ENCODE peak calls at places on chromosomes 5 and 9, in ten cellular contexts. One of them, this sample, is unnamed.

GRCh38 chr9:137163101-137163661 is 6.7 kb downstream of the LRRC26 start:
- DNase-seq in AG04449: no peak
- DNase-seq in BE2C: no peak
- DNase-seq in A549: peak
- DNase-seq in heart right ventricle: no peak
- DNase-seq in choroid plexus epithelial cell: peak
- DNase-seq in lower leg skin: no peak
- DNase-seq in neural progenitor cell: peak
- DNase-seq in Caco-2: no peak
- DNase-seq in heart left ventricle: no peak
- DNase-seq in this sample: no peak

GRCh38 chr5:1706428-1706827 is 93.2 kb downstream of the MRPL36 start:
- DNase-seq in AG04449: no peak
- DNase-seq in BE2C: no peak
- DNase-seq in A549: no peak
- DNase-seq in heart right ventricle: no peak
- DNase-seq in choroid plexus epithelial cell: no peak
- DNase-seq in lower leg skin: no peak
- DNase-seq in neural progenitor cell: no peak
- DNase-seq in Caco-2: no peak
- DNase-seq in heart left ventricle: no peak
- DNase-seq in this sample: no peak

GRCh38 chr5:4700082-4700481 is 440.0 kb upstream of the ADAMTS16 start:
- DNase-seq in AG04449: peak
- DNase-seq in BE2C: peak
- DNase-seq in A549: peak
- DNase-seq in heart right ventricle: peak
- DNase-seq in choroid plexus epithelial cell: peak
- DNase-seq in lower leg skin: peak
- DNase-seq in neural progenitor cell: peak
- DNase-seq in Caco-2: peak
- DNase-seq in heart left ventricle: peak
- DNase-seq in this sample: no peak

GRCh38 chr9:137689745-137690529 is 71.1 kb downstream of the EHMT1 start:
- DNase-seq in AG04449: no peak
- DNase-seq in BE2C: no peak
- DNase-seq in A549: peak
- DNase-seq in heart right ventricle: no peak
- DNase-seq in choroid plexus epithelial cell: peak
- DNase-seq in lower leg skin: no peak
- DNase-seq in neural progenitor cell: no peak
- DNase-seq in Caco-2: peak
- DNase-seq in heart left ventricle: no peak
- DNase-seq in this sample: no peak

GRCh38 chr9:4620881-4621555 is 41.1 kb upstream of the PLPP6 start:
- DNase-seq in AG04449: no peak
- DNase-seq in BE2C: no peak
- DNase-seq in A549: no peak
- DNase-seq in heart right ventricle: no peak
- DNase-seq in choroid plexus epithelial cell: peak
- DNase-seq in lower leg skin: no peak
- DNase-seq in neural progenitor cell: peak
- DNase-seq in Caco-2: no peak
- DNase-seq in heart left ventricle: no peak
- DNase-seq in this sample: no peak

GRCh38 chr5:173772407-173773059 is 115.6 kb upstream of the CPEB4 start:
- DNase-seq in AG04449: no peak
- DNase-seq in BE2C: no peak
- DNase-seq in A549: no peak
- DNase-seq in heart right ventricle: no peak
- DNase-seq in choroid plexus epithelial cell: no peak
- DNase-seq in lower leg skin: no peak
- DNase-seq in neural progenitor cell: no peak
- DNase-seq in Caco-2: no peak
- DNase-seq in heart left ventricle: no peak
- DNase-seq in this sample: no peak

GRCh38 chr5:27396998-27397397 is 358.6 kb upstream of the CDH9 start:
- DNase-seq in AG04449: no peak
- DNase-seq in BE2C: no peak
- DNase-seq in A549: no peak
- DNase-seq in heart right ventricle: no peak
- DNase-seq in choroid plexus epithelial cell: no peak
- DNase-seq in lower leg skin: no peak
- DNase-seq in neural progenitor cell: no peak
- DNase-seq in Caco-2: no peak
- DNase-seq in heart left ventricle: no peak
- DNase-seq in this sample: no peak

GRCh38 chr5:17978954-17979353 is 344.7 kb downstream of the TAF11L14 start:
- DNase-seq in AG04449: no peak
- DNase-seq in BE2C: no peak
- DNase-seq in A549: no peak
- DNase-seq in heart right ventricle: no peak
- DNase-seq in choroid plexus epithelial cell: no peak
- DNase-seq in lower leg skin: no peak
- DNase-seq in neural progenitor cell: no peak
- DNase-seq in Caco-2: no peak
- DNase-seq in heart left ventricle: no peak
- DNase-seq in this sample: no peak

GRCh38 chr9:118059520-118060278 is 355.5 kb downstream of the TLR4 start:
- DNase-seq in AG04449: no peak
- DNase-seq in BE2C: no peak
- DNase-seq in A549: peak
- DNase-seq in heart right ventricle: peak
- DNase-seq in choroid plexus epithelial cell: peak
- DNase-seq in lower leg skin: no peak
- DNase-seq in neural progenitor cell: peak
- DNase-seq in Caco-2: peak
- DNase-seq in heart left ventricle: peak
- DNase-seq in this sample: no peak

GRCh38 chr9:115263731-115264130 is 145.8 kb upstream of the TNC start:
- DNase-seq in AG04449: peak
- DNase-seq in BE2C: no peak
- DNase-seq in A549: no peak
- DNase-seq in heart right ventricle: no peak
- DNase-seq in choroid plexus epithelial cell: peak
- DNase-seq in lower leg skin: no peak
- DNase-seq in neural progenitor cell: no peak
- DNase-seq in Caco-2: no peak
- DNase-seq in heart left ventricle: no peak
- DNase-seq in this sample: no peak

GRCh38 chr9:10008101-10008799 is 604.6 kb downstream of the PTPRD start:
- DNase-seq in AG04449: no peak
- DNase-seq in BE2C: no peak
- DNase-seq in A549: no peak
- DNase-seq in heart right ventricle: no peak
- DNase-seq in choroid plexus epithelial cell: no peak
- DNase-seq in lower leg skin: no peak
- DNase-seq in neural progenitor cell: peak
- DNase-seq in Caco-2: no peak
- DNase-seq in heart left ventricle: no peak
- DNase-seq in this sample: no peak

GRCh38 chr9:98742325-98743280 is 33.9 kb upstream of the GABBR2 start:
- DNase-seq in AG04449: peak
- DNase-seq in BE2C: no peak
- DNase-seq in A549: peak
- DNase-seq in heart right ventricle: no peak
- DNase-seq in choroid plexus epithelial cell: peak
- DNase-seq in lower leg skin: no peak
- DNase-seq in neural progenitor cell: no peak
- DNase-seq in Caco-2: no peak
- DNase-seq in heart left ventricle: no peak
- DNase-seq in this sample: no peak

GRCh38 chr9:89740722-89741121 is 135.9 kb downstream of the GADD45G start:
- DNase-seq in AG04449: no peak
- DNase-seq in BE2C: no peak
- DNase-seq in A549: no peak
- DNase-seq in heart right ventricle: no peak
- DNase-seq in choroid plexus epithelial cell: no peak
- DNase-seq in lower leg skin: no peak
- DNase-seq in neural progenitor cell: no peak
- DNase-seq in Caco-2: no peak
- DNase-seq in heart left ventricle: no peak
- DNase-seq in this sample: no peak
- H3K4me3 ChIP-seq in AG04449: no peak
- H3K4me3 ChIP-seq in BE2C: no peak
- H3K4me3 ChIP-seq in A549: no peak
- H3K4me3 ChIP-seq in heart right ventricle: no peak
- H3K4me3 ChIP-seq in choroid plexus epithelial cell: no peak
- H3K4me3 ChIP-seq in lower leg skin: no peak
- H3K4me3 ChIP-seq in neural progenitor cell: no peak
- H3K4me3 ChIP-seq in Caco-2: no peak
- H3K4me3 ChIP-seq in heart left ventricle: no peak
- H3K4me3 ChIP-seq in this sample: no peak

GRCh38 chr9:134455951-134456739 is 129.9 kb downstream of the RXRA start:
- DNase-seq in AG04449: peak
- DNase-seq in BE2C: peak
- DNase-seq in A549: peak
- DNase-seq in heart right ventricle: peak
- DNase-seq in choroid plexus epithelial cell: peak
- DNase-seq in lower leg skin: peak
- DNase-seq in neural progenitor cell: no peak
- DNase-seq in Caco-2: no peak
- DNase-seq in heart left ventricle: peak
- DNase-seq in this sample: peak
- H3K4me3 ChIP-seq in AG04449: peak
- H3K4me3 ChIP-seq in BE2C: no peak
- H3K4me3 ChIP-seq in A549: no peak
- H3K4me3 ChIP-seq in heart right ventricle: peak
- H3K4me3 ChIP-seq in choroid plexus epithelial cell: peak
- H3K4me3 ChIP-seq in lower leg skin: no peak
- H3K4me3 ChIP-seq in neural progenitor cell: no peak
- H3K4me3 ChIP-seq in Caco-2: no peak
- H3K4me3 ChIP-seq in heart left ventricle: peak
- H3K4me3 ChIP-seq in this sample: peak

DNA sequence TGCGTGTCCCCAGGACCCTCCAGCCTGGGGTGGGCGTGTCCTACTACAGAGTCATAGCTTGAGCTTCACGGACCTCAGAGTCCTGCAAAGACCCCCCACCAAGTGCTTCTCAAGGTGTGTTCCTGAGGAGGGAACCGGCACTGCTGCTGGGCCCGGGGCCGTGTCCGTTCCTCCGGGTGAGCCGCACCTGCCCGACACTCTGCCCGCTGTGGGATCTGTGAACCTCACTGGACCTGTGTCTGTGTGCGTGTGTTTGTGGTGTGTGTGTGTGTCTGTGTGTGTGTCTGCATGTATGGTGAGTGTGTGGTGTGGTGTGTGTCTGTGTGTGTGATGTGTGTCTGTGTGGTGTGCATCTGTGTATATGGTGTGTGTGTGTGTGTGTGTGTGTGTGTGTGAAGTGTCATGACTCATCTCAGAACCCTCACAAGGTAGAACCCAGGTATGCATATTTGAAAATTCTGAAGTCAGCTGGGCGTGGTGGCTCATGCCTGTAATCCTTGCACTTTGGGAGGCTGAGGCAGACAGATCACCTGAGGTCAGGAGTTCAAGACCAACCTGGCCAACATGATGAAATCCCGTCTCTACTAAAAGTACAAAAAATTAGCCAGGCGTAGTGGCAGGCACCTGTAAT is 40.9 kb upstream of the RXRA start:
- DNase-seq in AG04449: no peak
- DNase-seq in BE2C: no peak
- DNase-seq in A549: no peak
- DNase-seq in heart right ventricle: no peak
- DNase-seq in choroid plexus epithelial cell: no peak
- DNase-seq in lower leg skin: no peak
- DNase-seq in neural progenitor cell: no peak
- DNase-seq in Caco-2: no peak
- DNase-seq in heart left ventricle: no peak
- DNase-seq in this sample: no peak
- H3K4me3 ChIP-seq in AG04449: no peak
- H3K4me3 ChIP-seq in BE2C: no peak
- H3K4me3 ChIP-seq in A549: no peak
- H3K4me3 ChIP-seq in heart right ventricle: no peak
- H3K4me3 ChIP-seq in choroid plexus epithelial cell: no peak
- H3K4me3 ChIP-seq in lower leg skin: no peak
- H3K4me3 ChIP-seq in neural progenitor cell: no peak
- H3K4me3 ChIP-seq in Caco-2: no peak
- H3K4me3 ChIP-seq in heart left ventricle: no peak
- H3K4me3 ChIP-seq in this sample: no peak

GRCh38 chr5:137938358-137939138 is 49.3 kb downstream of the PKD2L2 start:
- DNase-seq in AG04449: no peak
- DNase-seq in BE2C: no peak
- DNase-seq in A549: no peak
- DNase-seq in heart right ventricle: no peak
- DNase-seq in choroid plexus epithelial cell: no peak
- DNase-seq in lower leg skin: no peak
- DNase-seq in neural progenitor cell: no peak
- DNase-seq in Caco-2: no peak
- DNase-seq in heart left ventricle: no peak
- DNase-seq in this sample: no peak
- H3K4me3 ChIP-seq in AG04449: no peak
- H3K4me3 ChIP-seq in BE2C: no peak
- H3K4me3 ChIP-seq in A549: no peak
- H3K4me3 ChIP-seq in heart right ventricle: no peak
- H3K4me3 ChIP-seq in choroid plexus epithelial cell: no peak
- H3K4me3 ChIP-seq in lower leg skin: no peak
- H3K4me3 ChIP-seq in neural progenitor cell: no peak
- H3K4me3 ChIP-seq in Caco-2: no peak
- H3K4me3 ChIP-seq in heart left ventricle: no peak
- H3K4me3 ChIP-seq in this sample: no peak

GRCh38 chr9:76905661-76905983 is 292 bp downstream of the PRUNE2 start:
- DNase-seq in AG04449: no peak
- DNase-seq in BE2C: no peak
- DNase-seq in A549: no peak
- DNase-seq in heart right ventricle: no peak
- DNase-seq in choroid plexus epithelial cell: no peak
- DNase-seq in lower leg skin: no peak
- DNase-seq in neural progenitor cell: no peak
- DNase-seq in Caco-2: no peak
- DNase-seq in heart left ventricle: no peak
- DNase-seq in this sample: no peak
- H3K4me3 ChIP-seq in AG04449: peak
- H3K4me3 ChIP-seq in BE2C: peak
- H3K4me3 ChIP-seq in A549: peak
- H3K4me3 ChIP-seq in heart right ventricle: peak
- H3K4me3 ChIP-seq in choroid plexus epithelial cell: peak
- H3K4me3 ChIP-seq in lower leg skin: no peak
- H3K4me3 ChIP-seq in neural progenitor cell: peak
- H3K4me3 ChIP-seq in Caco-2: peak
- H3K4me3 ChIP-seq in heart left ventricle: peak
- H3K4me3 ChIP-seq in this sample: peak

GRCh38 chr5:141420855-141421488 is at the start of gene PCDHGA11:
- DNase-seq in AG04449: no peak
- DNase-seq in BE2C: peak
- DNase-seq in A549: peak
- DNase-seq in heart right ventricle: no peak
- DNase-seq in choroid plexus epithelial cell: peak
- DNase-seq in lower leg skin: no peak
- DNase-seq in neural progenitor cell: peak
- DNase-seq in Caco-2: no peak
- DNase-seq in heart left ventricle: no peak
- DNase-seq in this sample: no peak
- H3K4me3 ChIP-seq in AG04449: peak
- H3K4me3 ChIP-seq in BE2C: no peak
- H3K4me3 ChIP-seq in A549: no peak
- H3K4me3 ChIP-seq in heart right ventricle: peak
- H3K4me3 ChIP-seq in choroid plexus epithelial cell: peak
- H3K4me3 ChIP-seq in lower leg skin: no peak
- H3K4me3 ChIP-seq in neural progenitor cell: peak
- H3K4me3 ChIP-seq in Caco-2: no peak
- H3K4me3 ChIP-seq in heart left ventricle: peak
- H3K4me3 ChIP-seq in this sample: peak